ENCODE peak calls at places on chromosomes 5 and 9, in seven cellular contexts. X is heart left ventricle; Y is small intestine; A is kidney; F is heart right ventricle; L is cardiac muscle cell; S is effector memory CD4-positive, alpha-beta T cell. K is an unnamed sample. For H3K36me3, the result is how much of the 10 kb centered on the place peaks cover.

GRCh38 chr5:176695073-176695472 is 47.8 kb downstream of the TSPAN17 start:
- DNase-seq in X (peak), Y (no peak), A (no peak), F (no peak), L (no peak), S (no peak), K (no peak)

GRCh38 chr5:148156609-148157008 is 11.7 kb upstream of the SPINK14 start:
- DNase-seq in X (no peak), Y (no peak), A (no peak), F (no peak), L (no peak), S (no peak), K (no peak)

GRCh38 chr5:129099184-129099570 is 4.6 kb downstream of the ISOC1 start:
- DNase-seq in X (no peak), Y (no peak), A (no peak), F (no peak), L (no peak), S (no peak), K (no peak)

GRCh38 chr5:144457160-144457559 is 286.5 kb downstream of the KCTD16 start:
- DNase-seq in X (no peak), Y (no peak), A (no peak), F (no peak), L (no peak), S (no peak), K (no peak)

GRCh38 chr5:157026789-157027424 is 32.0 kb downstream of the HAVCR1 start:
- DNase-seq in X (no peak), Y (peak), A (no peak), F (no peak), L (peak), S (no peak), K (peak)

GRCh38 chr5:66642538-66642937 is 46.3 kb downstream of the MAST4 start:
- DNase-seq in X (no peak), Y (no peak), A (no peak), F (no peak), L (no peak), S (no peak), K (no peak)

GRCh38 chr5:73186976-73187375 is 14.0 kb downstream of the TMEM174 start:
- DNase-seq in X (no peak), Y (no peak), A (no peak), F (no peak), L (no peak), S (no peak), K (no peak)

GRCh38 chr9:119639287-119639955 is 270.2 kb upstream of the BRINP1 start:
- DNase-seq in X (no peak), Y (no peak), A (no peak), F (no peak), L (peak), S (no peak), K (no peak)

GRCh38 chr5:176175101-176175852 is 62.9 kb upstream of the SIMC1 start:
- DNase-seq in X (no peak), Y (no peak), A (no peak), F (no peak), L (no peak), S (no peak), K (no peak)

GRCh38 chr5:56910123-56910951 is 941 bp downstream of the SETD9 start:
- DNase-seq in X (peak), Y (no peak), A (peak), F (peak), L (no peak), S (peak), K (peak)

GRCh38 chr5:107671742-107672211 is 1.0 kb upstream of the EFNA5 start:
- DNase-seq in X (no peak), Y (peak), A (peak), F (no peak), L (peak), S (no peak), K (no peak)

GRCh38 chr9:18459958-18460584 is 13.9 kb upstream of the ADAMTSL1 start:
- DNase-seq in X (no peak), Y (no peak), A (no peak), F (no peak), L (no peak), S (no peak), K (no peak)

GRCh38 chr5:179338123-179338676 is 7.1 kb downstream of the ADAMTS2 start:
- DNase-seq in X (no peak), Y (no peak), A (peak), F (no peak), L (no peak), S (no peak), K (no peak)

GRCh38 chr9:98867434-98868168 is 60.1 kb downstream of the GALNT12 start:
- DNase-seq in X (peak), Y (peak), A (peak), F (peak), L (no peak), S (no peak), K (peak)

GRCh38 chr9:101453776-101454570 is 18.4 kb upstream of the ALDOB start:
- DNase-seq in X (no peak), Y (peak), A (no peak), F (no peak), L (no peak), S (no peak), K (no peak)

GRCh38 chr5:139660916-139661814 is 13.0 kb downstream of the CXXC5 start:
- DNase-seq in X (peak), Y (no peak), A (peak), F (peak), L (no peak), S (no peak), K (peak)

GRCh38 chr5:154375331-154376008 is 70.3 kb upstream of the SAP30L start:
- DNase-seq in X (no peak), Y (no peak), A (no peak), F (no peak), L (no peak), S (no peak), K (no peak)

GRCh38 chr5:148887123-148887881 is 60.9 kb downstream of the ADRB2 start:
- DNase-seq in X (no peak), Y (no peak), A (no peak), F (no peak), L (no peak), S (no peak), K (no peak)

GRCh38 chr5:174309131-174309845 is 263.8 kb downstream of the NSG2 start:
- DNase-seq in X (no peak), Y (no peak), A (no peak), F (no peak), L (no peak), S (no peak), K (no peak)

GRCh38 chr5:172765766-172766286 is 5.2 kb downstream of the DUSP1 start:
- DNase-seq in X (no peak), Y (no peak), A (no peak), F (no peak), L (no peak), S (no peak), K (peak)

GRCh38 chr5:143355710-143356109 is 47.8 kb downstream of the NR3C1 start:
- DNase-seq in X (peak), Y (peak), A (peak), F (peak), L (peak), S (peak), K (peak)

GRCh38 chr9:26657958-26658357 is 234.6 kb downstream of the CAAP1 start:
- DNase-seq in X (no peak), Y (no peak), A (no peak), F (no peak), L (no peak), S (no peak), K (no peak)

GRCh38 chr9:129285382-129285781 is 107.3 kb upstream of the IER5L start:
- DNase-seq in X (no peak), Y (no peak), A (no peak), F (no peak), L (no peak), S (no peak), K (no peak)

GRCh38 chr5:116035123-116035522 is 2.9 kb downstream of the ARL14EPL start:
- DNase-seq in X (no peak), Y (no peak), A (no peak), F (no peak), L (no peak), S (no peak), K (no peak)

GRCh38 chr9:16315720-16316119 is 554.8 kb downstream of the BNC2 start:
- DNase-seq in X (no peak), Y (no peak), A (no peak), F (no peak), L (no peak), S (no peak), K (no peak)

GRCh38 chr5:35281613-35282012 is 51.3 kb upstream of the PRLR start:
- DNase-seq in X (no peak), Y (no peak), A (no peak), F (no peak), L (no peak), S (no peak), K (no peak)

GRCh38 chr5:88833371-88834107 is 49.4 kb downstream of the MEF2C start:
- DNase-seq in X (peak), Y (no peak), A (no peak), F (no peak), L (peak), S (no peak), K (peak)

GRCh38 chr5:34914671-34915138 is 599 bp downstream of the RAD1 start:
- DNase-seq in X (no peak), Y (peak), A (peak), F (peak), L (no peak), S (no peak), K (peak)

GRCh38 chr9:125906144-125906543 is 159.0 kb downstream of the PBX3 start:
- DNase-seq in X (no peak), Y (no peak), A (no peak), F (no peak), L (peak), S (no peak), K (no peak)

GRCh38 chr5:75319636-75320035 is 17.4 kb upstream of the HMGCR start:
- DNase-seq in X (no peak), Y (no peak), A (no peak), F (no peak), L (no peak), S (no peak), K (no peak)

GRCh38 chr5:28310696-28311095 is 1272.3 kb upstream of the CDH9 start:
- DNase-seq in X (no peak), Y (no peak), A (peak), F (no peak), L (no peak), S (no peak), K (no peak)

GRCh38 chr9:136410500-136411287 is at the start of the genes ENTR1 and PMPCA:
- DNase-seq in X (peak), Y (peak), A (peak), F (peak), L (peak), S (peak), K (peak)
- H3K36me3 ChIP-seq in X (half or more), Y (under half), A (under half), F (under half), L (under half), S (half or more), K (under half)

GRCh38 chr5:9500244-9500643 is 45.6 kb downstream of the SEMA5A start:
- DNase-seq in X (no peak), Y (no peak), A (no peak), F (no peak), L (no peak), S (no peak), K (no peak)

GRCh38 chr5:9507974-9508373 is 37.9 kb downstream of the SEMA5A start:
- DNase-seq in X (no peak), Y (no peak), A (no peak), F (no peak), L (no peak), S (no peak), K (no peak)

GRCh38 chr5:9502435-9502834 is 43.4 kb downstream of the SEMA5A start:
- DNase-seq in X (peak), Y (no peak), A (no peak), F (no peak), L (peak), S (no peak), K (no peak)

GRCh38 chr5:9502864-9503263 is 43.0 kb downstream of the SEMA5A start:
- DNase-seq in X (no peak), Y (no peak), A (no peak), F (no peak), L (no peak), S (no peak), K (no peak)

DNA sequence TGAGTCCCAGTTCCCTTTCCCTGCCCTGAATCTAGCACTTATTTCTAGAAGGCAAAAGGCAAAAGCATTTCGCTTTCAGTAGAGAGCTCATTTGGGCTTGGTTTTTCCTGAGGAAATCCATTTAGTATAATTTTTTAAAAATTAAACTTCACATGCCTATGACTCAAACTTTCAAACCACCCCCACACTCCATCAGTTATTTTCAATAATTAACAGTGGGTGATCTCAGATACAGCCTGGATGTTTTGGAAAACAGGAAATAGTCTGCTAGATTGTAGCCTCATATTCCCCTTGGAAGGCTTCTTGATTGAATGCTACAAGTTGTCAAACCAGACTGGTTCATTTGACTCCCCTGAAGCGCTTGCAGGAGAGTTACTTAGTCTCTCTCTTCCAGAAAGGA is 40.7 kb downstream of the SEMA5A start:
- DNase-seq in X (no peak), Y (no peak), A (no peak), F (no peak), L (no peak), S (no peak), K (no peak)
- H3K27ac ChIP-seq in X (no peak), Y (no peak), A (no peak), F (no peak), L (no peak), S (no peak), K (no peak)

GRCh38 chr9:7794196-7794595 is 5.4 kb downstream of the DMAC1 start:
- DNase-seq in X (no peak), Y (no peak), A (no peak), F (no peak), L (no peak), S (no peak), K (no peak)

GRCh38 chr9:7790022-7790818 is 9.4 kb downstream of the DMAC1 start:
- DNase-seq in X (no peak), Y (peak), A (no peak), F (no peak), L (no peak), S (no peak), K (no peak)

GRCh38 chr9:7790819-7791182 is 8.8 kb downstream of the DMAC1 start:
- DNase-seq in X (no peak), Y (no peak), A (no peak), F (no peak), L (no peak), S (no peak), K (no peak)

GRCh38 chr9:7788772-7789171 is 10.8 kb downstream of the DMAC1 start:
- DNase-seq in X (no peak), Y (no peak), A (no peak), F (no peak), L (no peak), S (no peak), K (no peak)

DNA sequence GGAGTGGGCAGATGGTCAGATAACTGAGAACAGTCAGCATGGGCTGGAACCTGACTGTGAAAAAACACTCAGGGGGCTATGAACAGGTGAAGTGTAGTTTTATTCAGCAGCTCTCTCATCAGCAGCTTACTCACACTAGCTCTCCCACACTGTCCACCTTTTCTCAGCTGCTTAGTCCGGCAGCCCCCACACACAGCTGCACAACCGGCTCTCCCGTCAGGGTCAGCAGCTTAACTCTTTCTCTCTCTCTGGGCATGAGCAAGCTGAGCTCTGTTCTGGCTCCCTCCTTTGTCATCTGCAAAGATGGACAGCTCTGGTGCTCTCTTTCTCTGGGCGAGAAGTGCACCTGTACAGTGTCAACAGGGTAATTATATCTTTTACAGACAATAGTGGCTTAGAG is 8.2 kb downstream of the DMAC1 start:
- DNase-seq in X (no peak), Y (no peak), A (no peak), F (no peak), L (no peak), S (no peak), K (no peak)
- H3K36me3 ChIP-seq in X (under half), Y (under half), A (under half), F (under half), L (under half), S (under half), K (under half)

GRCh38 chr9:104856413-104856941 is 71.5 kb downstream of the ABCA1 start:
- DNase-seq in X (no peak), Y (no peak), A (no peak), F (no peak), L (no peak), S (no peak), K (no peak)

GRCh38 chr9:104858271-104858670 is 69.7 kb downstream of the ABCA1 start:
- DNase-seq in X (no peak), Y (no peak), A (no peak), F (no peak), L (no peak), S (no peak), K (no peak)

GRCh38 chr9:104861406-104861805 is 66.5 kb downstream of the ABCA1 start:
- DNase-seq in X (no peak), Y (no peak), A (no peak), F (no peak), L (no peak), S (no peak), K (no peak)

GRCh38 chr9:104860280-104860679 is 67.7 kb downstream of the ABCA1 start:
- DNase-seq in X (no peak), Y (no peak), A (no peak), F (no peak), L (no peak), S (no peak), K (no peak)

GRCh38 chr9:104858846-104859245 is 69.1 kb downstream of the ABCA1 start:
- DNase-seq in X (no peak), Y (no peak), A (no peak), F (no peak), L (no peak), S (no peak), K (no peak)
- H3K27ac ChIP-seq in X (no peak), Y (no peak), A (no peak), F (no peak), L (no peak), S (no peak), K (no peak)

DNA sequence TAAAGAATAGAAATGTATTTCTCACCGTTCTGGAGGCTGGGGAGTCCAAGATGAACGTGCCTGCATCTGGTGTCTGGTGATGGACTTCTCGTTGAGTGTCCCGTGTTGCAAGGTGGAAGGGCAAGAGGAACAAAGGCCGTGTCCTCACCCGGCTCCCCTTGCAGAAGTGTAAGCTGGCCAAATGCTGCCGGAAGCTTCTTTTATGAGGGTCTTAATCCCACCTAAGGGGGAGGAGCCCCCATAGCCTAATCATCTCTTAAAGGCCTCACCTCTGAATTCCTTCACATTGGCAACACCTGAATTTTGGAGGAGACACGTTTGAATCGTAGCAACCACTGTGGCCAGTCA is 99.1 kb upstream of the DAP start:
- DNase-seq in X (no peak), Y (no peak), A (no peak), F (no peak), L (no peak), S (no peak), K (no peak)
- H3K36me3 ChIP-seq in X (under half), Y (under half), A (under half), F (under half), L (under half), S (under half), K (under half)

GRCh38 chr9:108258640-108259039 is 597.1 kb downstream of the ACTL7B start:
- DNase-seq in X (no peak), Y (no peak), A (no peak), F (no peak), L (no peak), S (no peak), K (no peak)
- H3K27ac ChIP-seq in X (no peak), Y (no peak), A (no peak), F (no peak), L (no peak), S (no peak), K (no peak)

DNA sequence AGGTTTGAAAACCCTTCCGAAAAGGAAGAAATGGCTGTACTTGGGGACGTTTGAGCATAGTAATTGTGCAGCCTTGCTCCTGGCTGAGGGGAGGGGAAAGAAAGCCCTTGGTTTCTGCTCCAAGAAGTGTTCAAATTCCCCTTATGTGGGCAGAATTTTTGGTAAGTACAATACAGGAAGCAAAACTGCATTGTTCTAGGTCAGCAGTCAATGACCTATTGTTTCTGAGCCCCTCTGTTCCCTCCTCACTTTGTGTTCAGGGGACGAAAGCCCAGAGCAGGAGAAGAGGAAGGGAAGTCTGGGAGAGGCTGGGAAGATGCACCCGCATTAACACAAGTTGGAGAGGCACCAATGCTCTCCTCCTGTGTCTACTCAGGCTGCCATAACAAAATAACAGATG is 11.9 kb downstream of the BASP1 start:
- DNase-seq in X (no peak), Y (no peak), A (no peak), F (no peak), L (no peak), S (no peak), K (no peak)
- H3K36me3 ChIP-seq in X (under half), Y (under half), A (under half), F (under half), L (under half), S (under half), K (under half)

GRCh38 chr5:78781611-78782356 is 133.2 kb upstream of the LHFPL2 start:
- DNase-seq in X (no peak), Y (no peak), A (no peak), F (no peak), L (no peak), S (no peak), K (no peak)

GRCh38 chr5:78779262-78779661 is 130.7 kb upstream of the LHFPL2 start:
- DNase-seq in X (no peak), Y (no peak), A (no peak), F (no peak), L (no peak), S (no peak), K (no peak)

GRCh38 chr5:78777901-78778300 is 129.3 kb upstream of the LHFPL2 start:
- DNase-seq in X (no peak), Y (no peak), A (no peak), F (no peak), L (no peak), S (no peak), K (no peak)

GRCh38 chr5:78778538-78778937 is 130.0 kb upstream of the LHFPL2 start:
- DNase-seq in X (peak), Y (no peak), A (no peak), F (no peak), L (no peak), S (no peak), K (no peak)

GRCh38 chr5:78779771-78780616 is 131.4 kb upstream of the LHFPL2 start:
- DNase-seq in X (peak), Y (no peak), A (no peak), F (no peak), L (no peak), S (no peak), K (no peak)
- H3K27ac ChIP-seq in X (no peak), Y (no peak), A (no peak), F (no peak), L (no peak), S (no peak), K (no peak)

GRCh38 chr9:136416427-136416826 is 6.0 kb downstream of the PMPCA start:
- DNase-seq in X (no peak), Y (no peak), A (no peak), F (no peak), L (no peak), S (no peak), K (no peak)

GRCh38 chr9:136409557-136410455 is 608 bp downstream of the ENTR1 start:
- DNase-seq in X (no peak), Y (peak), A (no peak), F (no peak), L (peak), S (no peak), K (peak)

GRCh38 chr9:136416914-136417313 is 6.5 kb downstream of the PMPCA start:
- DNase-seq in X (no peak), Y (no peak), A (no peak), F (no peak), L (no peak), S (no peak), K (no peak)

GRCh38 chr9:136411358-136411757 is 900 bp downstream of the PMPCA start:
- DNase-seq in X (no peak), Y (no peak), A (no peak), F (no peak), L (no peak), S (no peak), K (no peak)

GRCh38 chr9:136412912-136413420 is 2.5 kb downstream of the PMPCA start:
- DNase-seq in X (no peak), Y (no peak), A (no peak), F (no peak), L (no peak), S (no peak), K (no peak)
- H3K36me3 ChIP-seq in X (half or more), Y (under half), A (under half), F (under half), L (under half), S (half or more), K (under half)

GRCh38 chr5:59798862-59799667 is 94.5 kb downstream of the PDE4D start:
- DNase-seq in X (no peak), Y (peak), A (no peak), F (no peak), L (no peak), S (no peak), K (peak)
- H3K27ac ChIP-seq in X (no peak), Y (peak), A (no peak), F (peak), L (no peak), S (no peak), K (peak)

K was measured in body of pancreas.